ENCODE peak calls at places on chromosomes 16 and 17, in four cellular contexts. Y is heart left ventricle, Z is GM12878, G is IMR-90. W is an unnamed sample.

GRCh38 chr16:82655315-82655714 is 28.5 kb downstream of the CDH13 start:
- DNase-seq in G (peak; percentile 94), Z (peak; percentile 50), Y (no peak), W (no peak)

GRCh38 chr17:75428775-75429469 is 23.4 kb upstream of the GRB2 start:
- DNase-seq in Y (no peak), G (peak; percentile 92), Z (no peak), W (no peak)

GRCh38 chr17:64174686-64175456 is 44.9 kb upstream of the ERN1 start:
- DNase-seq in G (peak; percentile 71), Z (no peak), Y (peak; percentile 50), W (no peak)

GRCh38 chr16:82007189-82007588 is 4.1 kb downstream of the SDR42E1 start:
- DNase-seq in Z (no peak), G (no peak), Y (no peak), W (no peak)

GRCh38 chr16:19886061-19886792 is 1.6 kb upstream of the GPRC5B start:
- DNase-seq in Y (peak; percentile 76), Z (peak; percentile 37), G (peak; percentile 75), W (peak; percentile 76)

GRCh38 chr16:66525396-66526180 is 24.3 kb downstream of the TK2 start:
- DNase-seq in Y (no peak), Z (no peak), G (no peak), W (no peak)

GRCh38 chr17:52237151-52237550 is 78.6 kb upstream of the CA10 start:
- DNase-seq in Z (no peak), Y (no peak), G (no peak), W (no peak)

GRCh38 chr16:66536525-66536924 is 13.4 kb downstream of the TK2 start:
- DNase-seq in Z (no peak), G (no peak), Y (no peak), W (no peak)

GRCh38 chr17:80219013-80219776 is 938 bp downstream of the SGSH start:
- DNase-seq in Y (peak; percentile 69), G (peak; percentile 80), Z (peak; percentile 66), W (peak; percentile 76)

GRCh38 chr17:59846391-59847165 is 46.2 kb downstream of the TUBD1 start:
- DNase-seq in Z (peak; percentile 91), Y (peak; percentile 53), G (peak; percentile 94), W (no peak)

GRCh38 chr17:33725675-33726271 is 432.7 kb upstream of the ASIC2 start:
- DNase-seq in Z (no peak), Y (no peak), G (peak; percentile 17), W (peak; percentile 52)

GRCh38 chr17:65099941-65100315 is 37.2 kb upstream of the RGS9 start:
- DNase-seq in Y (no peak), Z (peak; percentile 84), G (peak; percentile 60), W (no peak)

GRCh38 chr16:77194295-77195231 is 3.6 kb downstream of the MON1B start:
- DNase-seq in Z (no peak), Y (no peak), G (no peak), W (no peak)

GRCh38 chr17:17382901-17383300 is 79.7 kb downstream of the NT5M start:
- DNase-seq in Y (no peak), G (no peak), Z (no peak), W (no peak)

DNA sequence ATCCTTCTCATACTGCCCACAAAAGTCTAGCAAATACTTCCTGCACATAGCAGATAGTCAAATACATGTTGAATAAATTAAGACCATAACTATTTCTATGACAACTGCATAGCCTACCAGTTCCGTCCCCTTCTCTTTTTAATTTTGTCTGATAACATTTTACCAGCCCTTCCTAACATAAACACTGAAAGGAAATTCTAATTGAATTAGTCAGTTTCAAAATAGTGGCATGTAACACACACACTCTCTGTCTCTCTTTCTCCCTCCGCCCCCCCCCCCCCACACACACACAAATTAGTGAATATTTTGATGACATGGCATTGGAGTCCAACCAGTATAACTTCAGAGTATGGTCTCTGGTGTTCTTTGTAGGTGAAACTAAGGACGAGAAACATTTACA is 41.8 kb downstream of the TNRC6C start:
- DNase-seq in Z (no peak), G (peak; percentile 60), Y (no peak), W (no peak)
- H3K4me3 ChIP-seq in Z (no peak overlapping the region), G (no peak overlapping the region), Y (no peak overlapping the region), W (no peak overlapping the region)

DNA sequence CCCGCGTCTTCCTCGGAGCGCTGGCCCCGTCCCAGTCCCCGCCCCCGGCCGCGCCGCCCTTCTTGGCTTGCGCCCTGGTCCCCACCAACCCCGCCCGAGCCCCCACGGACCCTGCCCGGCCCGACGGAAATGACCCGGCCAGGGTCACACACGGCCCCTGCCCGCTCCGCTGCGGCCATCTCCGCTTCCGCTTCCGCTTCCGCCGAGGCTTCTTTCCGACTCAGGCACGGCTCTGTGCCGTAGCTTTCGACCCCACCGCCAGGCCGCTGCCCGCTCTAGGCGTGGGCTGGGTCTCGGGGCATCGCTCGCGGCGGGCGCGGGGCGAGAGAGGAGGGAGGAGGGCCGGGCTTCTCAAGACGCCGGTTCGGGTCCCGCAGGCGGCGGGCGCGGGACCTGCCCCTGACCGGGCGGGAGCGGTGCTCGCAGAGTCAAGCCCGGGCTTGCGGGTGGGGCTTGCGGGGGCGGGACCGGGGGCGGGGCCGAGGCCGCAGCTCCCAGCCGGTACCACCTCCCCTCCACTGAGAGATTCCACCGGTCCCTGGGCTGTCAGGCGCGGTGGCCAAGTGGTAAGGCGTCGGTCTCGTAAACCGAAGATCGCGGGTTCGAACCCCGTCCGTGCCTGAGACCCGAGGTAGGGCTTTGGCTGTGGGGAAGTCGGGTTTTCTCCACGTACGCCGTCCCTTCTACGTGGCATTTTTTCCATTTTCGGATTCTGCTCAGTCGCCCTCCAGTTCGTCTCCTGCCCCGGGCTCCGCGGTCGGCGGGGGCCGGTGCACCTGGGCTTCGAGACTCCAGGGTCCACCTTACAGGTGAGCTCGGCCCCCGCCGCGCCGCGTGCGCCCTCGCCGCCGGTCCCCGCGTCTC is 158.3 kb downstream of the RAB11FIP4 start:
- DNase-seq in Z (peak; percentile 75), G (peak; percentile 92), Y (peak; percentile 90), W (peak; percentile 96)
- TF ChIP-seq POLR2A in Z (peak; percentile 83), G (no peak), Y (peak; percentile 68), W (peak; percentile 59)

GRCh38 chr16:79267781-79268180 is 332.8 kb downstream of the MAF start:
- DNase-seq in G (no peak), Z (no peak), Y (no peak), W (no peak)

GRCh38 chr16:79267146-79267545 is 333.4 kb downstream of the MAF start:
- DNase-seq in Y (no peak), Z (no peak), G (no peak), W (no peak)

GRCh38 chr16:79264237-79265104 is 336.1 kb downstream of the MAF start:
- DNase-seq in Z (no peak), Y (no peak), G (no peak), W (no peak)

GRCh38 chr16:79269211-79269863 is 331.2 kb downstream of the MAF start:
- DNase-seq in G (no peak), Z (peak; percentile 61), Y (no peak), W (no peak)

DNA sequence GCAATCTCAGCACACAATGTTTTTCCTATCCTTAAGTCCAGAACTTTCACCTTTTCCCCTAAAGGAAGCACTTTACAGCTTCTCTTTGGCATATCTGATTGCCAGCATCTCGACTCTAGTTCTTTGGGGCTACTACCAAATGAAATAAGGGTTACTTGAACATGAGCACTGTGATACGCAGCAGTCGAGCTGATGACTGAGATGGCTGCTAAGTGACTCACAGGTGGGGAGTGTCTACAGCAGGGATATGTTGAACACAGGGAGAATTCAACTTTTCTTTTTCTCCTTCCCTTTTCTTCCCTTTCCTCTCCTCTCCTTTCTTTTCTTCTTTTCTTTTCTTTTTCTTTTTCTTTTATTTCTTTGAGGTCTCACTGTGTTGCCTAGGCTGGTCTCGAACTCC is 334.8 kb downstream of the MAF start:
- DNase-seq in Y (no peak), Z (no peak), G (no peak), W (no peak)
- H3K9me3 ChIP-seq in Y (no peaks in the 10 kb centered on the region), Z (no peaks in the 10 kb centered on the region), G (peaks cover 35% of the 10 kb centered on the region), W (no peaks in the 10 kb centered on the region)

DNA sequence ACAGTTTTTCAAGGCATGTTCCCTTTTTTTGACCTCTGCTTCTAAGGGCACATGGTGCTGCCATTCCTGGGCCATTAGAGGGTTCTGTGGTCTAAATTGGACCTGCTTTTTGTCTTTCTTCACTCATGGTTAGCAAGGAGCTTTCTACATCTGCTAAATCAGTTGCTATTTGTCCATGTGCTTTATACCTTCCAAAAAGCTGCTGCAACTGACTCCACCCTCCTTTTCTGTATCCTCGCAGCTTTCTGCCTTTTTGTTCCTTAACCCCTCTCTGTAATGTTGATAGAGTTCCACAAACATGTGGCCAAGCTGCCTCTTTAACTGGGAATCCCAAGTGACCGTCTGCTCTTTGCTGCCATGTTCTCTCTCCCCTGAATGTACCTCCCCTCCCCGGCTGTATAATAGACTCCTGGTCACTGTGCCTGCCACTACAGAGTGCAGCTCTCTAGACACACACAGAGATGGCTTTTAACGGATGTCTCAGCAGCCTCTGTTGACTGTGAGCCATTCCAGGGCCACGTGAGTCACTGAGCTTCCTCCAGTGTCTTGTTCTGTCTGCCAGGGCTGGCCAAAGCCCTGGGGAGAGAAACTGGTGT is 57.4 kb upstream of the TEKT3 start:
- DNase-seq in Z (no peak), Y (peak; percentile 36), G (peak; percentile 74), W (no peak)
- H3K4me3 ChIP-seq in Z (no peak overlapping the region), Y (no peak overlapping the region), G (no peak overlapping the region), W (no peak overlapping the region)